ENCODE peak calls at places on chromosomes 2 and 18, in seven cellular contexts. Q is kidney; U is psoas muscle; X is activated CD8-positive, alpha-beta T cell treated with anti-CD3 and anti-CD28 coated beads for 36 hours; S is cardiac fibroblast; V is tibial artery; E is AG04450. Y is an unnamed sample.

GRCh38 chr2:54013996-54014395 is 43.2 kb upstream of the PSME4 start:
- DNase-seq in Q (no peak), U (no peak), X (no peak), S (no peak), V (no peak), E (no peak), Y (no peak)

GRCh38 chr2:113103277-113103676 is 24.1 kb upstream of the IL1RN start:
- DNase-seq in Q (no peak), U (no peak), X (no peak), S (no peak), V (no peak), E (no peak), Y (no peak)

GRCh38 chr2:235669983-235670962 is 176.4 kb downstream of the AGAP1 start:
- DNase-seq in Q (peak; percentile 75), U (peak; percentile 80), X (no peak), S (peak; percentile 79), V (peak; percentile 75), E (peak; percentile 47), Y (no peak)

GRCh38 chr18:3594760-3595241 is 144.8 kb downstream of the TGIF1 start:
- DNase-seq in Q (no peak), U (no peak), X (peak; percentile 57), S (peak; percentile 62), V (no peak), E (no peak), Y (no peak)

GRCh38 chr2:73293534-73294171 is at the start of gene EGR4:
- DNase-seq in Q (peak; percentile 85), U (peak; percentile 66), X (peak; percentile 95), S (peak; percentile 73), V (peak; percentile 59), E (no peak), Y (peak; percentile 91)

GRCh38 chr2:224901121-224901676 is 141.1 kb downstream of the DOCK10 start:
- DNase-seq in Q (no peak), U (no peak), X (peak; percentile 24), S (no peak), V (no peak), E (no peak), Y (no peak)

GRCh38 chr2:230216489-230216888 is 3.3 kb downstream of the SP110 start:
- DNase-seq in Q (no peak), U (no peak), X (no peak), S (no peak), V (no peak), E (no peak), Y (no peak)

GRCh38 chr2:58972737-58973136 is 731.6 kb upstream of the FANCL start:
- DNase-seq in Q (no peak), U (no peak), X (no peak), S (no peak), V (no peak), E (no peak), Y (no peak)

GRCh38 chr18:7784171-7784570 is 217.1 kb downstream of the PTPRM start:
- DNase-seq in Q (peak; percentile 59), U (no peak), X (no peak), S (no peak), V (no peak), E (no peak), Y (no peak)

GRCh38 chr2:119231975-119232665 is 8.5 kb downstream of the STEAP3 start:
- DNase-seq in Q (no peak), U (no peak), X (peak; percentile 35), S (peak; percentile 81), V (no peak), E (no peak), Y (no peak)

GRCh38 chr2:121611730-121612705 is 37.2 kb downstream of the CLASP1 start:
- DNase-seq in Q (no peak), U (no peak), X (no peak), S (no peak), V (no peak), E (no peak), Y (no peak)

GRCh38 chr18:2089416-2089815 is 481.9 kb downstream of the METTL4 start:
- DNase-seq in Q (no peak), U (no peak), X (no peak), S (no peak), V (no peak), E (no peak), Y (no peak)

GRCh38 chr18:70216788-70217187 is 11.3 kb upstream of the RTTN start:
- DNase-seq in Q (no peak), U (no peak), X (no peak), S (no peak), V (no peak), E (peak; percentile 47), Y (no peak)

GRCh38 chr2:230928701-230929380 is 3.8 kb upstream of the GPR55 start:
- DNase-seq in Q (no peak), U (no peak), X (peak; percentile 0), S (no peak), V (peak; percentile 42), E (no peak), Y (no peak)

GRCh38 chr2:139825726-139826125 is 1045.5 kb upstream of the NXPH2 start:
- DNase-seq in Q (no peak), U (no peak), X (no peak), S (no peak), V (no peak), E (no peak), Y (no peak)

GRCh38 chr2:13714466-13714865 is 918.1 kb upstream of the LRATD1 start:
- DNase-seq in Q (no peak), U (no peak), X (no peak), S (no peak), V (no peak), E (no peak), Y (no peak)

GRCh38 chr2:120231974-120232635 is 8.9 kb upstream of the TMEM185B start:
- DNase-seq in Q (peak; percentile 53), U (peak; percentile 46), X (peak; percentile 85), S (no peak), V (peak; percentile 59), E (no peak), Y (no peak)

GRCh38 chr2:158482594-158482993 is 25.8 kb downstream of the PKP4 start:
- DNase-seq in Q (no peak), U (no peak), X (no peak), S (peak; percentile 49), V (no peak), E (no peak), Y (no peak)

GRCh38 chr2:239245872-239246701 is 154.7 kb downstream of the HDAC4 start:
- DNase-seq in Q (peak; percentile 89), U (peak; percentile 87), X (no peak), S (no peak), V (peak; percentile 65), E (no peak), Y (no peak)

GRCh38 chr2:40032650-40033319 is 253.7 kb upstream of the THUMPD2 start:
- DNase-seq in Q (no peak), U (no peak), X (no peak), S (peak; percentile 93), V (no peak), E (no peak), Y (no peak)

GRCh38 chr18:78363556-78363955 is 616.1 kb upstream of the SALL3 start:
- DNase-seq in Q (no peak), U (no peak), X (no peak), S (no peak), V (no peak), E (no peak), Y (no peak)

GRCh38 chr2:74577448-74577847 is 22.9 kb downstream of the DOK1 start:
- DNase-seq in Q (no peak), U (no peak), X (peak; percentile 21), S (peak; percentile 92), V (no peak), E (no peak), Y (no peak)

GRCh38 chr2:201451330-201452057 is at the start of the genes STRADB and TRAK2:
- DNase-seq in Q (peak; percentile 98), U (peak; percentile 99), X (peak; percentile 98), S (peak; percentile 95), V (peak; percentile 97), E (peak; percentile 68), Y (peak; percentile 98)
- TF ChIP-seq CTCF in Q (no peak), U (peak; percentile 39), X (peak; percentile 45), S (peak; percentile 30), V (peak; percentile 39), E (peak; percentile 10), Y (no peak)

DNA sequence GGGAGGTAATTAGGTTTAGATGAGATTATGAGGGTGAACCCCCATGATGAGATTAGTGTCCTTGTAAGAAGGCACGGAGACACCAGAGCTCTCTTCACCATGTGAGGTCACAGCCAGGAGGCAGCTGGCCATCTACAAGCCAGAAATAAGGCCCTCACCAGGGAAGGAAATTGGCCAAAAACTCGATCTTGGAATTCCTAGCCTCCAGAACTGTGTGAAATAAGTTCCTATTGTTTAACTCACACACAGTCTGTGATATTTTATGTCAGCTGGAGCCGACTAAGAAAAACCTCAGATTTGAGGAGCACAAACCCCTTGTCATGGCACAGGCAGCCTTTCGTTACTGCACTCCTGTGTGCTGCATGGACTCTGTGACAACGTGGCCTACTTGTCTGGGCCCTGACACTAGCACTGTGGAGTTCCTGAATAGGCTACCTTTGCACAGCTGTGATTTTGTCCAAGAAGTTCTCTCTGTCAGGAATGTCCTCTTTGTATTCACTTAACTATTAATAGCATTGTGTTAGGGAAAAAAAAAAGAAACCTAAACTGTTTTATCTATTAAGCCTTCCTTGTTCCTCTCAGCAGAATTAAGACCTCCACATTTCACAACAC is 319.8 kb downstream of the TDRD15 start:
- DNase-seq in Q (no peak), U (no peak), X (no peak), S (no peak), V (no peak), E (no peak), Y (no peak)
- TF ChIP-seq CTCF in Q (no peak), U (no peak), X (no peak), S (no peak), V (no peak), E (no peak), Y (no peak)

GRCh38 chr2:23417310-23417709 is 32.3 kb downstream of the KLHL29 start:
- DNase-seq in Q (no peak), U (no peak), X (no peak), S (no peak), V (peak; percentile 43), E (no peak), Y (no peak)

GRCh38 chr2:23413641-23414040 is 28.7 kb downstream of the KLHL29 start:
- DNase-seq in Q (no peak), U (no peak), X (no peak), S (no peak), V (no peak), E (no peak), Y (no peak)

GRCh38 chr2:23412556-23413155 is 27.7 kb downstream of the KLHL29 start:
- DNase-seq in Q (no peak), U (no peak), X (no peak), S (peak; percentile 94), V (no peak), E (no peak), Y (no peak)

GRCh38 chr2:23414106-23414505 is 29.1 kb downstream of the KLHL29 start:
- DNase-seq in Q (no peak), U (no peak), X (no peak), S (no peak), V (no peak), E (no peak), Y (no peak)

DNA sequence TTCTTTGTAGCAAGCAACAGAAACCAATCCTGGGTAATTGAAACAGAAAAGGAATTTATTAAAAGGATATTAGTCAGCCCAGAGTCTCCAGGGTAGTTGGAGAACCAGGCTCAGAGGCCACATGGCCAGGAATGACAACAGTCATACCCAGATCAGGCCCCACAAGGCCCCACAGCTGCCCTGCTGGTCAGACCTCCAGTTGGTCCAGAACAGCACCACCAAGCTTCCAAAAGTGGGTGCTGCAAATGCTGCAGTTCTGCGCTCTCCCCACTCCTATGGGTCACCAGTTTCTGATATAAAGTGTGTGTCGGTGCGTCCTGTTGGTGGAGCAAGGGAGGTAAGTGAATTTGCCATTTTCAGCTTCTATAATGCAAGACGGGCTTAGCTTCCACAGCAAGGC is 29.9 kb downstream of the KLHL29 start:
- DNase-seq in Q (no peak), U (no peak), X (no peak), S (peak; percentile 60), V (no peak), E (no peak), Y (peak; percentile 36)
- TF ChIP-seq CTCF in Q (no peak), U (no peak), X (no peak), S (peak; percentile 32), V (no peak), E (peak; percentile 37), Y (no peak)

GRCh38 chr2:219308142-219309093 is 783 bp downstream of the PTPRN start:
- DNase-seq in Q (no peak), U (peak; percentile 78), X (peak; percentile 77), S (peak; percentile 64), V (no peak), E (peak; percentile 21), Y (peak; percentile 88)
- TF ChIP-seq CTCF in Q (no peak), U (no peak), X (no peak), S (no peak), V (no peak), E (no peak), Y (no peak)